ENCODE peak calls at places on chromosome 12, in seven cellular contexts. One of them, this sample, is unnamed.
A peak's percentile ranks its signal among the peaks of the same experiment; 100 is the strongest.

GRCh38 chr12:105783983-105784947 is 354.5 kb downstream of the NUAK1 start:
- DNase-seq in HCT116: no peak
- DNase-seq in H1: no peak
- DNase-seq in SK-N-SH: no peak
- DNase-seq in K562: no peak
- DNase-seq in GM12878: peak; percentile 34
- DNase-seq in HepG2: no peak
- DNase-seq in this sample: no peak

GRCh38 chr12:30782316-30783173 is 27.8 kb upstream of the CAPRIN2 start:
- DNase-seq in HCT116: no peak
- DNase-seq in H1: no peak
- DNase-seq in SK-N-SH: no peak
- DNase-seq in K562: no peak
- DNase-seq in GM12878: no peak
- DNase-seq in HepG2: no peak
- DNase-seq in this sample: no peak

GRCh38 chr12:40697566-40698257 is 5.5 kb downstream of the CNTN1 start:
- DNase-seq in HCT116: no peak
- DNase-seq in H1: no peak
- DNase-seq in SK-N-SH: peak; percentile 58
- DNase-seq in K562: no peak
- DNase-seq in GM12878: no peak
- DNase-seq in HepG2: no peak
- DNase-seq in this sample: peak; percentile 84

GRCh38 chr12:100142851-100143559 is at the start of gene BLTP3B:
- DNase-seq in HCT116: peak; percentile 54
- DNase-seq in H1: peak; percentile 51
- DNase-seq in SK-N-SH: peak; percentile 97
- DNase-seq in K562: peak; percentile 91
- DNase-seq in GM12878: peak; percentile 27
- DNase-seq in HepG2: peak; percentile 62
- DNase-seq in this sample: peak; percentile 59

GRCh38 chr12:70645494-70646317 is 8.5 kb upstream of the PTPRB start:
- DNase-seq in HCT116: peak; percentile 67
- DNase-seq in H1: peak; percentile 17
- DNase-seq in SK-N-SH: no peak
- DNase-seq in K562: peak; percentile 84
- DNase-seq in GM12878: no peak
- DNase-seq in HepG2: peak; percentile 41
- DNase-seq in this sample: peak; percentile 45

GRCh38 chr12:98698603-98699463 is 53.7 kb downstream of the APAF1 start:
- DNase-seq in HCT116: peak; percentile 31
- DNase-seq in H1: no peak
- DNase-seq in SK-N-SH: peak; percentile 65
- DNase-seq in K562: peak; percentile 70
- DNase-seq in GM12878: peak; percentile 38
- DNase-seq in HepG2: peak; percentile 39
- DNase-seq in this sample: peak; percentile 86

GRCh38 chr12:6532927-6533652 is 1.2 kb upstream of the GAPDH start:
- DNase-seq in HCT116: no peak
- DNase-seq in H1: no peak
- DNase-seq in SK-N-SH: peak; percentile 79
- DNase-seq in K562: peak; percentile 70
- DNase-seq in GM12878: no peak
- DNase-seq in HepG2: peak; percentile 84
- DNase-seq in this sample: no peak

GRCh38 chr12:127830730-127831129 is 436.2 kb upstream of the TMEM132C start:
- DNase-seq in HCT116: no peak
- DNase-seq in H1: no peak
- DNase-seq in SK-N-SH: no peak
- DNase-seq in K562: no peak
- DNase-seq in GM12878: no peak
- DNase-seq in HepG2: no peak
- DNase-seq in this sample: no peak

GRCh38 chr12:41361791-41362190 is 173.7 kb downstream of the PDZRN4 start:
- DNase-seq in HCT116: no peak
- DNase-seq in H1: no peak
- DNase-seq in SK-N-SH: peak; percentile 28
- DNase-seq in K562: no peak
- DNase-seq in GM12878: no peak
- DNase-seq in HepG2: no peak
- DNase-seq in this sample: no peak

GRCh38 chr12:48788852-48789775 is at the start of gene ADCY6:
- DNase-seq in HCT116: peak; percentile 29
- DNase-seq in H1: no peak
- DNase-seq in SK-N-SH: peak; percentile 96
- DNase-seq in K562: no peak
- DNase-seq in GM12878: no peak
- DNase-seq in HepG2: peak; percentile 67
- DNase-seq in this sample: peak; percentile 89

GRCh38 chr12:116339800-116340371 is 62.4 kb upstream of the MED13L start:
- DNase-seq in HCT116: no peak
- DNase-seq in H1: no peak
- DNase-seq in SK-N-SH: no peak
- DNase-seq in K562: peak; percentile 57
- DNase-seq in GM12878: no peak
- DNase-seq in HepG2: no peak
- DNase-seq in this sample: no peak

GRCh38 chr12:97995085-97995484 is 520.3 kb upstream of the TMPO start:
- DNase-seq in HCT116: no peak
- DNase-seq in H1: no peak
- DNase-seq in SK-N-SH: no peak
- DNase-seq in K562: no peak
- DNase-seq in GM12878: no peak
- DNase-seq in HepG2: no peak
- DNase-seq in this sample: no peak

GRCh38 chr12:68619541-68619940 is 8.8 kb downstream of the RAP1B start:
- DNase-seq in HCT116: no peak
- DNase-seq in H1: no peak
- DNase-seq in SK-N-SH: no peak
- DNase-seq in K562: no peak
- DNase-seq in GM12878: no peak
- DNase-seq in HepG2: no peak
- DNase-seq in this sample: no peak

GRCh38 chr12:100927825-100928224 is 133.2 kb downstream of the ANO4 start:
- DNase-seq in HCT116: peak; percentile 19
- DNase-seq in H1: no peak
- DNase-seq in SK-N-SH: no peak
- DNase-seq in K562: no peak
- DNase-seq in GM12878: no peak
- DNase-seq in HepG2: no peak
- DNase-seq in this sample: no peak

GRCh38 chr12:2311001-2311778 is 258.4 kb downstream of the CACNA1C start:
- DNase-seq in HCT116: no peak
- DNase-seq in H1: no peak
- DNase-seq in SK-N-SH: no peak
- DNase-seq in K562: no peak
- DNase-seq in GM12878: no peak
- DNase-seq in HepG2: no peak
- DNase-seq in this sample: no peak

GRCh38 chr12:94074216-94074969 is 74.0 kb upstream of the PLXNC1 start:
- DNase-seq in HCT116: no peak
- DNase-seq in H1: no peak
- DNase-seq in SK-N-SH: no peak
- DNase-seq in K562: no peak
- DNase-seq in GM12878: no peak
- DNase-seq in HepG2: no peak
- DNase-seq in this sample: no peak

GRCh38 chr12:10235761-10236631 is 23.3 kb downstream of the GABARAPL1 start:
- DNase-seq in HCT116: peak; percentile 31
- DNase-seq in H1: no peak
- DNase-seq in SK-N-SH: peak; percentile 58
- DNase-seq in K562: peak; percentile 41
- DNase-seq in GM12878: no peak
- DNase-seq in HepG2: peak; percentile 17
- DNase-seq in this sample: peak; percentile 23

GRCh38 chr12:1670815-1671268 is 20.0 kb upstream of the ADIPOR2 start:
- DNase-seq in HCT116: no peak
- DNase-seq in H1: no peak
- DNase-seq in SK-N-SH: no peak
- DNase-seq in K562: no peak
- DNase-seq in GM12878: no peak
- DNase-seq in HepG2: no peak
- DNase-seq in this sample: no peak

GRCh38 chr12:62006076-62006732 is 254.0 kb upstream of the USP15 start:
- DNase-seq in HCT116: peak; percentile 45
- DNase-seq in H1: no peak
- DNase-seq in SK-N-SH: peak; percentile 49
- DNase-seq in K562: peak; percentile 49
- DNase-seq in GM12878: no peak
- DNase-seq in HepG2: peak; percentile 34
- DNase-seq in this sample: peak; percentile 65

GRCh38 chr12:93297032-93297431 is 80.7 kb upstream of the NUDT4 start:
- DNase-seq in HCT116: no peak
- DNase-seq in H1: no peak
- DNase-seq in SK-N-SH: no peak
- DNase-seq in K562: no peak
- DNase-seq in GM12878: peak; percentile 75
- DNase-seq in HepG2: no peak
- DNase-seq in this sample: no peak

GRCh38 chr12:14514154-14514842 is 53.4 kb downstream of the PLBD1 start:
- DNase-seq in HCT116: peak; percentile 71
- DNase-seq in H1: peak; percentile 5
- DNase-seq in SK-N-SH: peak; percentile 8
- DNase-seq in K562: peak; percentile 3
- DNase-seq in GM12878: no peak
- DNase-seq in HepG2: peak; percentile 5
- DNase-seq in this sample: peak; percentile 91
- TF ChIP-seq JUND in HCT116: no peak
- TF ChIP-seq JUND in H1: no peak
- TF ChIP-seq JUND in SK-N-SH: no peak
- TF ChIP-seq JUND in K562: no peak
- TF ChIP-seq JUND in GM12878: no peak
- TF ChIP-seq JUND in HepG2: no peak
- TF ChIP-seq JUND in this sample: no peak

GRCh38 chr12:28424965-28425364 is 234.7 kb downstream of the CCDC91 start:
- DNase-seq in HCT116: no peak
- DNase-seq in H1: no peak
- DNase-seq in SK-N-SH: no peak
- DNase-seq in K562: peak; percentile 21
- DNase-seq in GM12878: no peak
- DNase-seq in HepG2: peak; percentile 22
- DNase-seq in this sample: no peak

GRCh38 chr12:28427046-28427445 is 236.8 kb downstream of the CCDC91 start:
- DNase-seq in HCT116: no peak
- DNase-seq in H1: no peak
- DNase-seq in SK-N-SH: no peak
- DNase-seq in K562: no peak
- DNase-seq in GM12878: no peak
- DNase-seq in HepG2: no peak
- DNase-seq in this sample: no peak

GRCh38 chr12:28421374-28421773 is 231.1 kb downstream of the CCDC91 start:
- DNase-seq in HCT116: no peak
- DNase-seq in H1: no peak
- DNase-seq in SK-N-SH: no peak
- DNase-seq in K562: no peak
- DNase-seq in GM12878: no peak
- DNase-seq in HepG2: no peak
- DNase-seq in this sample: no peak

DNA sequence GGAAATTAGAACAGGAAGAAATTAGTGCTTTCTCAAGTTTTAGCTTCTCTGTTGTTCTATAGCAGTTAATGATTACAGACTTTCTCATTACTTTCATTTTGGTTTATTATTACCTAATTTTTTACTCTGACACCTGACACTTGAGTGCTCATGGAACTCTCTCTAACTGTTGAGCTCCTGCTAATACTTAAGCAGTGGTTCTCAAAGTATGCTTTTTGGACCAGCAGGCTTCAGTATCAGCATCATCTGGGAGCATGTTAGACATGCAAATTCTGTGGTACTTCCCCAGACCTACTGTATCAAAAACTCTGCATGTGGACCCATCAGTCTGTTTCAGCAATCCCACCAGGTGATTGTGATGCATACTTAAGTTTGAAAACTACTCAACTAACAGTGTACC is 235.3 kb downstream of the CCDC91 start:
- DNase-seq in HCT116: no peak
- DNase-seq in H1: no peak
- DNase-seq in SK-N-SH: no peak
- DNase-seq in K562: no peak
- DNase-seq in GM12878: no peak
- DNase-seq in HepG2: no peak
- DNase-seq in this sample: no peak
- TF ChIP-seq JUND in HCT116: no peak
- TF ChIP-seq JUND in H1: no peak
- TF ChIP-seq JUND in SK-N-SH: no peak
- TF ChIP-seq JUND in K562: no peak
- TF ChIP-seq JUND in GM12878: no peak
- TF ChIP-seq JUND in HepG2: no peak
- TF ChIP-seq JUND in this sample: no peak

DNA sequence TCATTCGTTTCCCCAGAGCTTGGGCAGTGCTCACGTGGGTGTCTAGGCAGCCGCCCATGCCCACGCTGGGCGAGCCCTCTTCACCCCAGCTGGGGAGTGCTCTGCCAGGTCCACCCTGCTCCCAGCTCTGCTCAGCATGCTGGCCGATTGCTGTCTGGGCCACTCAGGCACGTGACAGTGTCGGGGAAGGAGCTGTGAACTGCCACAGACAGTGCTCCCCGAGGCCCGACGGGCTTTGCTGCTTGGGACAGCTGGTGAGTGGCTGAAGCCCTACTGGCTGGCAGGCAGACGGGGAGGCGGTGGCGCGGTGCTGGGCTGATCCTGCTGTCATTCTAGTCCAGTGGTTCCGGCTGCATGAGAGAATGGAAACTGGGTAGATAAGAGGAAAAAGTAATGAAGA is 15.8 kb downstream of the NOC4L start:
- DNase-seq in HCT116: no peak
- DNase-seq in H1: no peak
- DNase-seq in SK-N-SH: no peak
- DNase-seq in K562: no peak
- DNase-seq in GM12878: no peak
- DNase-seq in HepG2: no peak
- DNase-seq in this sample: no peak
- TF ChIP-seq JUND in HCT116: no peak
- TF ChIP-seq JUND in H1: no peak
- TF ChIP-seq JUND in SK-N-SH: no peak
- TF ChIP-seq JUND in K562: no peak
- TF ChIP-seq JUND in GM12878: no peak
- TF ChIP-seq JUND in HepG2: no peak
- TF ChIP-seq JUND in this sample: no peak

DNA sequence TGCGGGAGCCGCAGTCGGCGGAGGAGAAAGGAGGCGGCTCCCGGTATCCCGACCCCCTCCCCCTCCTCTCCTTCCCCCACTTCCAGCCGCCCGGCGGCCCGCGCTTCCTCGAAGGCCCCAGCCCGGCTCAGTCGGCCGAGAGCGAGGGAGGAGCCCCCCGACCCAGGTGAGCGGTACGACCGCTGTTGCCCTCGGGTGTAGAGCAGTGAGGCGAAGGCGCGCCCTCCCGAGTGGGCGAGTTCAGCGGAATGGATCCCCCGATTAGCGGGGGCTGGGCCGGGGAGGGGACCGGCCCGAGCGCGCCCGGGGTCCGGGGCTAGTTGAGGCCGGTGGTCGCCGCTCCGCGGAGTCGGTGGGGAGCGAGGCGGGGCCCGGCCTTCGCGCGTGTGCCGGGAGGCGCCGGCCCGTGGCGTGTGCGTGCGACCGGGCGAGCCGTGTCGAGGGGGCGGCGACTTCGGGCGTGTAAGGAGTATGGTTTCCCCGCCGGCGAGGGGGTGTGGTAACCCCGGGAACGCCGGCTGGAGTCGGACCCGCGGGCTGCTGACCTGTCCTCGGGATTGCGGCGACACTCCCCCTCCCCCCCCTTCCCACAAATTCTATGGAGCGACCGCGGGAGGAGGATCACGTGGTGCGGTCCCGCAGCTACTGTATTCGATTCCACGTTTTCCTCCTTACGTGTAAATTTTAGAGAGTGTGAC is 490 bp downstream of the RIMKLB start:
- DNase-seq in HCT116: no peak
- DNase-seq in H1: no peak
- DNase-seq in SK-N-SH: peak; percentile 86
- DNase-seq in K562: peak; percentile 70
- DNase-seq in GM12878: no peak
- DNase-seq in HepG2: no peak
- DNase-seq in this sample: peak; percentile 33
- TF ChIP-seq JUND in HCT116: no peak
- TF ChIP-seq JUND in H1: no peak
- TF ChIP-seq JUND in SK-N-SH: no peak
- TF ChIP-seq JUND in K562: no peak
- TF ChIP-seq JUND in GM12878: no peak
- TF ChIP-seq JUND in HepG2: no peak
- TF ChIP-seq JUND in this sample: no peak